ENCODE peak calls at places on chromosomes 12 and 14, in eight cellular contexts. X is mesenchymal stem cell; N is upper lobe of right lung; Z is lung; Q is caudate nucleus; D is MG63; V is stimulated activated CD4-positive, alpha-beta T cell treated with anti-CD3 and anti-CD28 coated beads, Interleukin-1b, Interleukin-23, amount 100 ng/mL, for 24 hours; B is dermis blood vessel endothelial cell. A is an unnamed sample.

GRCh38 chr14:51684760-51685159 is 33.0 kb downstream of the FRMD6 start:
- DNase-seq in D (no peak), V (no peak), N (no peak), Z (no peak), B (no peak), X (peak; percentile 55), Q (no peak), A (no peak)

GRCh38 chr14:99727096-99727870 is 43.2 kb downstream of the CYP46A1 start:
- DNase-seq in Z (no peak), N (peak; percentile 46), V (no peak), X (no peak), B (no peak), D (no peak), Q (no peak), A (peak; percentile 72)

GRCh38 chr12:132433641-132434395 is 56.1 kb upstream of the FBRSL1 start:
- DNase-seq in X (no peak), V (no peak), Z (no peak), Q (no peak), D (no peak), N (peak; percentile 63), B (no peak), A (no peak)

GRCh38 chr12:52151859-52152783 is 39.7 kb downstream of the KRT80 start:
- DNase-seq in D (peak; percentile 97), V (peak; percentile 43), Q (no peak), X (peak; percentile 56), B (peak; percentile 76), N (peak; percentile 88), Z (peak; percentile 70), A (peak; percentile 34)

GRCh38 chr14:77469041-77469440 is 11.1 kb downstream of the AHSA1 start:
- DNase-seq in V (no peak), Z (no peak), Q (no peak), N (peak; percentile 40), B (no peak), X (no peak), D (no peak), A (no peak)

GRCh38 chr12:56864318-56864717 is 69.9 kb downstream of the SDR9C7 start:
- DNase-seq in Q (no peak), V (no peak), B (no peak), Z (no peak), X (no peak), N (no peak), D (no peak), A (no peak)

GRCh38 chr12:108635201-108635996 is 1.7 kb upstream of the SELPLG start:
- DNase-seq in X (no peak), V (no peak), B (no peak), Q (no peak), Z (no peak), N (no peak), D (no peak), A (no peak)

GRCh38 chr12:109946505-109946904 is 46.4 kb downstream of the TCHP start:
- DNase-seq in X (no peak), B (peak; percentile 79), Q (peak; percentile 19), D (no peak), V (no peak), Z (no peak), N (no peak), A (no peak)

GRCh38 chr14:100345711-100346110 is 22.6 kb downstream of the SLC25A47 start:
- DNase-seq in N (no peak), Z (no peak), V (no peak), B (no peak), D (no peak), X (no peak), Q (no peak), A (no peak)

GRCh38 chr12:115166698-115167315 is 482.8 kb upstream of the TBX3 start:
- DNase-seq in N (no peak), D (no peak), V (no peak), Q (no peak), X (peak; percentile 48), Z (no peak), B (peak; percentile 2), A (no peak)

GRCh38 chr12:171743-172705 is 41.9 kb downstream of the SLC6A12 start:
- DNase-seq in D (no peak), V (no peak), Q (no peak), N (no peak), B (no peak), Z (no peak), X (no peak), A (no peak)

GRCh38 chr14:97219356-97220017 is 422.3 kb downstream of the VRK1 start:
- DNase-seq in Z (no peak), N (no peak), X (no peak), B (no peak), Q (no peak), D (no peak), V (no peak), A (no peak)

GRCh38 chr14:41506552-41506951 is 100.1 kb upstream of the LRFN5 start:
- DNase-seq in V (no peak), X (no peak), D (no peak), Z (no peak), N (no peak), Q (no peak), B (no peak), A (no peak)

GRCh38 chr12:95173392-95174251 is 43.6 kb downstream of the FGD6 start:
- DNase-seq in B (peak; percentile 85), Z (peak; percentile 58), V (no peak), X (peak; percentile 86), N (peak; percentile 74), D (no peak), Q (no peak), A (peak; percentile 53)